ENCODE peak calls at places on chromosomes 6 and 20, in ten cellular contexts. A, X, Z, Q, U, I, Y, T, N and J are unnamed samples.

GRCh38 chr6:5191222-5191621 is 69.5 kb downstream of the LYRM4 start:
- DNase-seq in X (no peak), Y (no peak), T (no peak), I (no peak), Q (peak; percentile 12), U (no peak), A (no peak), Z (no peak), N (no peak), J (no peak)

GRCh38 chr20:57666834-57667157 is 43.0 kb downstream of the PMEPA1 start:
- DNase-seq in A (no peak), T (no peak), N (peak; percentile 41), Y (no peak), Z (no peak), X (no peak), U (no peak), Q (no peak), I (no peak), J (no peak)

GRCh38 chr6:30819287-30819917 is 64.9 kb upstream of the DDR1 start:
- DNase-seq in Z (no peak), I (no peak), N (no peak), Y (no peak), X (no peak), U (peak; percentile 57), T (peak; percentile 87), Q (no peak), A (peak; percentile 88), J (no peak)

GRCh38 chr6:157760589-157761330 is 62.3 kb upstream of the SNX9 start:
- DNase-seq in Q (peak; percentile 82), Z (no peak), X (no peak), Y (no peak), I (no peak), T (peak; percentile 90), A (peak; percentile 79), N (no peak), U (no peak), J (peak; percentile 83)

GRCh38 chr6:17855381-17855780 is 132.1 kb downstream of the KIF13A start:
- DNase-seq in Q (no peak), I (no peak), N (no peak), U (no peak), Y (no peak), A (no peak), T (no peak), Z (no peak), X (no peak), J (no peak)

GRCh38 chr20:64192406-64192805 is 28.2 kb downstream of the MYT1 start:
- DNase-seq in N (no peak), X (no peak), T (no peak), I (no peak), Y (no peak), U (peak; percentile 17), A (no peak), Q (no peak), Z (no peak), J (no peak)

GRCh38 chr20:46698788-46699187 is 9.5 kb upstream of the TP53RK start:
- DNase-seq in Y (no peak), N (no peak), A (no peak), I (no peak), T (peak; percentile 31), Q (no peak), U (peak; percentile 61), X (no peak), Z (no peak), J (no peak)

GRCh38 chr20:35200255-35200654 is 26.2 kb upstream of the MMP24 start:
- DNase-seq in Z (no peak), I (no peak), Q (peak; percentile 67), X (no peak), N (no peak), Y (no peak), T (peak; percentile 91), A (peak; percentile 75), U (no peak), J (no peak)

GRCh38 chr6:148628251-148628650 is 118.6 kb upstream of the UST start:
- DNase-seq in T (peak; percentile 17), N (no peak), Y (no peak), X (no peak), U (no peak), Q (no peak), Z (no peak), A (no peak), I (no peak), J (no peak)

GRCh38 chr20:59300341-59301081 is at the start of gene EDN3:
- DNase-seq in Y (no peak), A (peak; percentile 6), Z (no peak), I (no peak), N (no peak), U (no peak), T (peak; percentile 3), X (no peak), Q (no peak), J (no peak)

GRCh38 chr6:100633096-100633766 is 168.5 kb upstream of the SIM1 start:
- DNase-seq in A (peak; percentile 89), N (no peak), X (no peak), Y (no peak), Z (no peak), U (peak; percentile 69), Q (peak; percentile 89), I (no peak), T (peak; percentile 96), J (no peak)

GRCh38 chr6:501891-502601 is 110.5 kb downstream of the IRF4 start:
- DNase-seq in X (peak; percentile 44), Y (no peak), N (no peak), Q (no peak), T (no peak), Z (no peak), A (no peak), I (no peak), U (peak; percentile 8), J (no peak)

GRCh38 chr6:111230351-111231077 is 143.2 kb downstream of the SLC16A10 start:
- DNase-seq in X (no peak), Q (peak; percentile 81), T (peak; percentile 87), I (no peak), Y (no peak), A (peak; percentile 67), Z (no peak), N (no peak), U (no peak), J (no peak)

GRCh38 chr6:131042664-131043063 is 20.4 kb downstream of the EPB41L2 start:
- DNase-seq in Y (no peak), T (peak; percentile 48), N (no peak), Z (no peak), X (no peak), A (no peak), Q (peak; percentile 54), I (no peak), U (no peak), J (no peak)

GRCh38 chr6:86615299-86615698 is 322.0 kb upstream of the HTR1E start:
- DNase-seq in Y (no peak), T (no peak), N (no peak), X (no peak), Z (no peak), Q (no peak), I (no peak), U (peak; percentile 40), A (no peak), J (no peak)

GRCh38 chr6:86619428-86619827 is 317.9 kb upstream of the HTR1E start:
- DNase-seq in Y (no peak), Q (no peak), N (no peak), X (no peak), I (no peak), T (no peak), Z (no peak), A (no peak), U (no peak), J (no peak)
- H3K4me3 ChIP-seq in Y (no peak overlapping the region), Q (no peak overlapping the region), N (no peak overlapping the region), X (no peak overlapping the region), I (no peak overlapping the region), T (no peak overlapping the region), Z (no peak overlapping the region), A (no peak overlapping the region), U (no peak overlapping the region), J (no peak overlapping the region)

GRCh38 chr6:13026557-13026956 is 301.8 kb downstream of the TBC1D7 start:
- DNase-seq in U (peak; percentile 10), Y (no peak), Q (no peak), Z (no peak), T (no peak), I (no peak), A (no peak), N (no peak), X (no peak), J (no peak)
- H3K27ac ChIP-seq in U (no peak overlapping the region), Y (no peak overlapping the region), Q (no peak overlapping the region), Z (no peak overlapping the region), T (no peak overlapping the region), I (no peak overlapping the region), A (no peak overlapping the region), N (no peak overlapping the region), X (no peak overlapping the region), J (no peak overlapping the region)

GRCh38 chr6:42402184-42402583 is 49.5 kb downstream of the TRERF1 start:
- DNase-seq in N (no peak), I (no peak), T (peak; percentile 62), A (peak; percentile 19), Y (no peak), X (no peak), Z (no peak), Q (peak; percentile 32), U (no peak), J (no peak)
- H3K4me1 ChIP-seq in N (peaks cover 4% of the 10 kb centered on the region), I (peaks cover 25% of the 10 kb centered on the region), T (peaks cover 36% of the 10 kb centered on the region), A (peaks cover 45% of the 10 kb centered on the region), Y (peaks cover 11% of the 10 kb centered on the region), X (peaks cover 86% of the 10 kb centered on the region), Z (peaks cover 54% of the 10 kb centered on the region), Q (peaks cover 12% of the 10 kb centered on the region), U (peaks cover 9% of the 10 kb centered on the region), J (peaks cover 20% of the 10 kb centered on the region)

GRCh38 chr6:39942903-39943580 is 8.8 kb upstream of the MOCS1 start:
- DNase-seq in N (no peak), X (no peak), A (no peak), U (no peak), Q (no peak), I (no peak), Z (no peak), Y (no peak), T (no peak), J (peak; percentile 12)

GRCh38 chr6:39945626-39946025 is 11.4 kb upstream of the MOCS1 start:
- DNase-seq in U (no peak), Z (no peak), I (no peak), T (no peak), N (no peak), Q (no peak), Y (no peak), X (no peak), A (peak; percentile 68), J (peak; percentile 88)

GRCh38 chr6:39941138-39941537 is 6.9 kb upstream of the MOCS1 start:
- DNase-seq in Z (no peak), N (no peak), T (no peak), I (no peak), Y (no peak), A (peak; percentile 27), X (no peak), Q (no peak), U (no peak), J (peak; percentile 60)

GRCh38 chr6:39938773-39939381 is 4.6 kb upstream of the MOCS1 start:
- DNase-seq in N (no peak), I (no peak), T (no peak), X (no peak), A (no peak), U (peak; percentile 39), Q (no peak), Z (no peak), Y (no peak), J (no peak)

DNA sequence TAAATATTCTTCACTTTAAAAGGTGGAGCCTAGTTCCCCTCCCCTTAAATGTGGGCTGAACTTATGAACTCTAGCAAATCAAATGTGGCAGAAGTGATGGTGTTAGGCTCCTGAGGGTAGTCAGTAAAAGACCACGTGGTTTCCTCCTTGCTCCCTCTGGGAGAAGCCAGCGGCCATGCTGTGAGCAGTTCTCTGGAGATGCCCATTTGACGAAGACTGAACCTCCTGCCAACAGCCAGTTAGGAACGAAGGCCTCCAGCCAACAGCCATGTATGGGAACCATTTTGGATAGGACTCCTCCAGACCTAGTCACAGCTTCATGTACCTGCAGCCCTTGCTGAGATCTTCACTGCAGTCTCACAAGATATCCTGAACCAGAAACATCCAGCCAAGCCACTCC is 7.6 kb upstream of the MOCS1 start:
- DNase-seq in N (no peak), Z (no peak), I (no peak), Q (no peak), A (no peak), U (no peak), T (no peak), X (no peak), Y (no peak), J (peak; percentile 55)
- H3K4me3 ChIP-seq in N (no peak overlapping the region), Z (no peak overlapping the region), I (no peak overlapping the region), Q (no peak overlapping the region), A (no peak overlapping the region), U (no peak overlapping the region), T (no peak overlapping the region), X (no peak overlapping the region), Y (no peak overlapping the region), J (no peak overlapping the region)